ENCODE peak calls at places on chromosomes 16 and 17, in four cellular contexts. One of them, this sample, is unnamed.

GRCh38 chr16:30924086-30924714 is 828 bp downstream of the FBXL19 start:
- DNase-seq in fibroblast of the aortic adventitia: no peak
- DNase-seq in pancreas: no peak
- DNase-seq in ovary: peak; percentile 76
- DNase-seq in this sample: no peak

GRCh38 chr17:45579529-45580495 is 89.3 kb upstream of the PLEKHM1 start:
- DNase-seq in ovary: no peak
- DNase-seq in fibroblast of the aortic adventitia: no peak
- DNase-seq in pancreas: no peak
- DNase-seq in this sample: no peak

GRCh38 chr16:81185416-81185815 is 53.1 kb upstream of the BCO1 start:
- DNase-seq in pancreas: no peak
- DNase-seq in ovary: no peak
- DNase-seq in fibroblast of the aortic adventitia: no peak
- DNase-seq in this sample: no peak

GRCh38 chr16:68283840-68284595 is 19.7 kb downstream of the SLC7A6 start:
- DNase-seq in ovary: no peak
- DNase-seq in pancreas: no peak
- DNase-seq in fibroblast of the aortic adventitia: no peak
- DNase-seq in this sample: peak; percentile 66

GRCh38 chr17:79902146-79902791 is 63.0 kb upstream of the CBX4 start:
- DNase-seq in fibroblast of the aortic adventitia: no peak
- DNase-seq in pancreas: no peak
- DNase-seq in ovary: no peak
- DNase-seq in this sample: no peak

GRCh38 chr17:927611-928461 is 51.7 kb downstream of the NXN start:
- DNase-seq in fibroblast of the aortic adventitia: peak; percentile 98
- DNase-seq in pancreas: no peak
- DNase-seq in ovary: peak; percentile 53
- DNase-seq in this sample: peak; percentile 100

GRCh38 chr16:1493746-1494094 is 560 bp downstream of the TELO2 start:
- DNase-seq in fibroblast of the aortic adventitia: peak; percentile 23
- DNase-seq in pancreas: no peak
- DNase-seq in ovary: no peak
- DNase-seq in this sample: peak; percentile 9

GRCh38 chr16:89565256-89565505 is 4.7 kb downstream of the RPL13 start:
- DNase-seq in pancreas: no peak
- DNase-seq in fibroblast of the aortic adventitia: no peak
- DNase-seq in ovary: no peak
- DNase-seq in this sample: no peak

GRCh38 chr16:77856455-77857138 is 68.2 kb downstream of the VAT1L start:
- DNase-seq in ovary: no peak
- DNase-seq in pancreas: no peak
- DNase-seq in fibroblast of the aortic adventitia: no peak
- DNase-seq in this sample: no peak

DNA sequence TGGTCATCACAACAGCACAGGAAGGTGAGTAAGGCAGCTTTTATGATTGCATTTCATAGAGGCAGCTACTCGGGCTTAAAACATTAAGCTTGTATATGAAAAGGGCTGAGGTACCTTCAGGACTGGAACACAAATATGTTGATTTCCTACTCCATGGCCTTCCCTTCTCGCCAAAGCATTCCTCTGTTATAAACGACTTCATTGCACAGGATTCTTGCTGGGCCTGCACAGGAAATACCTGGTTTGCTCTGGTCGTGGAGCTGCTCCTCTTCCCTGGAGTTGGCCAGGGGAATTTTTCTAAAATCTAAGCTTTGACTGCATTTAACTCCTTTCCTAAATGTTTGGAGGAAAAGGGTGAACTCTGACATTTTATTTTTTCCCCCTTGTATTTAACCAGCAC is 49.0 kb downstream of the CHD9 start:
- DNase-seq in ovary: no peak
- DNase-seq in pancreas: no peak
- DNase-seq in fibroblast of the aortic adventitia: no peak
- DNase-seq in this sample: no peak
- H3K4me3 ChIP-seq in ovary: no peak overlapping the region
- H3K4me3 ChIP-seq in pancreas: no peak overlapping the region
- H3K4me3 ChIP-seq in fibroblast of the aortic adventitia: no peak overlapping the region
- H3K4me3 ChIP-seq in this sample: no peak overlapping the region

DNA sequence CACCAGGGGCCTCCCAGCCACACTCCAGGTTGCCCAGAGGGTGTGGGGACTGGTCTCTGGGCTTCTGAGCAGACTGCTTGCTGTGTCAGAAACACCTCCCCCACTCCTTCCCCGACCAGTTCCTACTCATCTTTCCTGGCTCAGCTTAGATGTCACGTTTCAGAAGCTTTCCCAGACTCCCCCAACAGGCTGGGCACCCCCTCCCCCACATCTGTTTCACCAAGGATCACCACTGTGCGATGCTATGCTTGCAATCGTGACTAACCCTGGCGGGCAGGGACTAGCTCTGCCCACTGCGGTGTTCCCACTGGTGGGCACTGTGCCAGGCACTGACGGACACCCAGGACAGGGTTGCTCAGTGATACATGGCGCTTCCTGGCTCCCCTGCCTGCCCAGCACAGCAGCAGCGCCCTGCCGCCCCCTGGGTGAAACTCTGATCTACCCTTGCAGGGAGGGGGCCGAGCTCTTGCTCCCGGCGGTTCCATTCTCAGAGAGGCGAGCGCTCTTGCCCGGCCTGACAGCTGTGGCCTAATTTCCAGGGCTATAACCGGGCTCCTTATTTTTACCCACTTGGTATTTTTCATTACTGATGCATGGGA is 29.4 kb upstream of the MTSS2 start:
- DNase-seq in ovary: peak; percentile 88
- DNase-seq in pancreas: peak; percentile 59
- DNase-seq in fibroblast of the aortic adventitia: peak; percentile 70
- DNase-seq in this sample: peak; percentile 94
- TF ChIP-seq CTCF in ovary: peak; percentile 35
- TF ChIP-seq CTCF in pancreas: no peak
- TF ChIP-seq CTCF in fibroblast of the aortic adventitia: no peak
- TF ChIP-seq CTCF in this sample: peak; percentile 15

GRCh38 chr16:15854906-15855703 is 1.7 kb downstream of the MYH11 start:
- DNase-seq in ovary: no peak
- DNase-seq in pancreas: no peak
- DNase-seq in fibroblast of the aortic adventitia: no peak
- DNase-seq in this sample: no peak
- H3K4me3 ChIP-seq in ovary: peak overlapping the region; percentile 47
- H3K4me3 ChIP-seq in pancreas: no peak overlapping the region
- H3K4me3 ChIP-seq in fibroblast of the aortic adventitia: no peak overlapping the region
- H3K4me3 ChIP-seq in this sample: no peak overlapping the region

GRCh38 chr17:47713980-47714689 is 18.9 kb upstream of the TBX21 start:
- DNase-seq in ovary: no peak
- DNase-seq in fibroblast of the aortic adventitia: no peak
- DNase-seq in pancreas: no peak
- DNase-seq in this sample: no peak
- TF ChIP-seq CTCF in ovary: no peak
- TF ChIP-seq CTCF in fibroblast of the aortic adventitia: no peak
- TF ChIP-seq CTCF in pancreas: no peak
- TF ChIP-seq CTCF in this sample: peak; percentile 15

GRCh38 chr16:75461575-75461974 is 2.9 kb downstream of the TMEM170A start:
- DNase-seq in pancreas: no peak
- DNase-seq in fibroblast of the aortic adventitia: no peak
- DNase-seq in ovary: no peak
- DNase-seq in this sample: no peak

GRCh38 chr16:75464130-75464918 is at the start of gene TMEM170A:
- DNase-seq in fibroblast of the aortic adventitia: peak; percentile 99
- DNase-seq in ovary: peak; percentile 100
- DNase-seq in pancreas: peak; percentile 100
- DNase-seq in this sample: peak; percentile 99

GRCh38 chr16:75460441-75460840 is 4.0 kb downstream of the TMEM170A start:
- DNase-seq in ovary: peak; percentile 9
- DNase-seq in pancreas: no peak
- DNase-seq in fibroblast of the aortic adventitia: no peak
- DNase-seq in this sample: peak; percentile 21

GRCh38 chr16:75459691-75460090 is 4.8 kb downstream of the TMEM170A start:
- DNase-seq in fibroblast of the aortic adventitia: no peak
- DNase-seq in ovary: peak; percentile 6
- DNase-seq in pancreas: no peak
- DNase-seq in this sample: no peak

GRCh38 chr16:75462804-75463203 is 1.7 kb downstream of the TMEM170A start:
- DNase-seq in fibroblast of the aortic adventitia: no peak
- DNase-seq in ovary: no peak
- DNase-seq in pancreas: no peak
- DNase-seq in this sample: peak; percentile 12
- H3K4me3 ChIP-seq in fibroblast of the aortic adventitia: peak overlapping the region; percentile 26
- H3K4me3 ChIP-seq in ovary: peak overlapping the region; percentile 98
- H3K4me3 ChIP-seq in pancreas: no peak overlapping the region
- H3K4me3 ChIP-seq in this sample: peak overlapping the region; percentile 81

GRCh38 chr17:49249292-49249794 is 18.8 kb upstream of the PHOSPHO1 start:
- DNase-seq in ovary: no peak
- DNase-seq in pancreas: no peak
- DNase-seq in fibroblast of the aortic adventitia: peak; percentile 59
- DNase-seq in this sample: peak; percentile 27

GRCh38 chr17:49249890-49250522 is 19.4 kb upstream of the PHOSPHO1 start:
- DNase-seq in ovary: no peak
- DNase-seq in pancreas: no peak
- DNase-seq in fibroblast of the aortic adventitia: no peak
- DNase-seq in this sample: no peak

GRCh38 chr17:49252148-49252682 is 21.6 kb upstream of the PHOSPHO1 start:
- DNase-seq in pancreas: no peak
- DNase-seq in fibroblast of the aortic adventitia: peak; percentile 18
- DNase-seq in ovary: no peak
- DNase-seq in this sample: peak; percentile 74

GRCh38 chr17:49257296-49257695 is 26.7 kb upstream of the PHOSPHO1 start:
- DNase-seq in pancreas: no peak
- DNase-seq in fibroblast of the aortic adventitia: no peak
- DNase-seq in ovary: no peak
- DNase-seq in this sample: no peak

DNA sequence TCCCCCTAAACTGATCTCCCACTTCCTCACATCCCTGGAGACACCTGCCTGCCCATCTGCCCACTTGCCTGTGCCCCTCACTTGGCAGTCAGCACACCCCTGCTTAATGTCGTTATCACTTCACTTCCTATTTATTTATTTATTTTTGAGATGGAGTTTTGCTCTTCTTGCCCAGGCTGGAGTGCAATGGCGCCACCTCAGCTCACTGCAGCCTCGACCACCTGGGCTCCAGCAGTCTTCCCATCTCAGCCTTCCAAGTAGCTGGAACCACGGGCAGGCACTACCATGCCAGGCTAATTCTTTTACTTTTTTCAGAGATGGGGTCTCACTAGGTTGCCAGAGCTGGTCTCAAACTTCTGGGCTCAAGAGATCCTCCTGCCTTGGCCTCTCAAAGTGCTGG is 23.5 kb upstream of the PHOSPHO1 start:
- DNase-seq in fibroblast of the aortic adventitia: no peak
- DNase-seq in ovary: no peak
- DNase-seq in pancreas: no peak
- DNase-seq in this sample: no peak
- TF ChIP-seq CTCF in fibroblast of the aortic adventitia: no peak
- TF ChIP-seq CTCF in ovary: no peak
- TF ChIP-seq CTCF in pancreas: no peak
- TF ChIP-seq CTCF in this sample: no peak

DNA sequence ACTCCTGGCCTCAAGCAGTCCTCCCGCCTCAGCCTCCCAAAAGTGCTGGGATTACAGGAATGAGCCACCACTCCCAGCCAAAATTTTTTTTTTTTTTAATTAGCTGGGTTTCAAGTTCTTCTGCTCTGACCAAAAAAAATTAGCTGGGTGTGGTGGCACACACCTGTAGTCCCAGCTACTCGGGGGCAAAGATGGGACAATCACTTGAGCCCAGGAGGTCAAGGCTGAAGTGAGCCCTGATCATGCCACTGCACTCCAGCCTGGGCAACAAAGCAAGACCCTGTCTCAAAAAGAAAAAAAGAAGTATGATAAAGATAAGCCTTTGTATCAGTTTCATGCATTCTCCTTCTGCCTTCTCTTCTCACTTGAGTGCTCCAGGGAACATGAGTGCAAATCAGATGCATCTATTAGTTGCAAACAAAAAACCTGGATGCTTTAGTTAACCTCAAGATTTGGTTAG is 1.9 kb downstream of the NQO1 start:
- DNase-seq in pancreas: no peak
- DNase-seq in ovary: peak; percentile 2
- DNase-seq in fibroblast of the aortic adventitia: no peak
- DNase-seq in this sample: no peak
- H3K4me3 ChIP-seq in pancreas: no peak overlapping the region
- H3K4me3 ChIP-seq in ovary: no peak overlapping the region
- H3K4me3 ChIP-seq in fibroblast of the aortic adventitia: peak overlapping the region; percentile 73
- H3K4me3 ChIP-seq in this sample: peak overlapping the region; percentile 71

DNA sequence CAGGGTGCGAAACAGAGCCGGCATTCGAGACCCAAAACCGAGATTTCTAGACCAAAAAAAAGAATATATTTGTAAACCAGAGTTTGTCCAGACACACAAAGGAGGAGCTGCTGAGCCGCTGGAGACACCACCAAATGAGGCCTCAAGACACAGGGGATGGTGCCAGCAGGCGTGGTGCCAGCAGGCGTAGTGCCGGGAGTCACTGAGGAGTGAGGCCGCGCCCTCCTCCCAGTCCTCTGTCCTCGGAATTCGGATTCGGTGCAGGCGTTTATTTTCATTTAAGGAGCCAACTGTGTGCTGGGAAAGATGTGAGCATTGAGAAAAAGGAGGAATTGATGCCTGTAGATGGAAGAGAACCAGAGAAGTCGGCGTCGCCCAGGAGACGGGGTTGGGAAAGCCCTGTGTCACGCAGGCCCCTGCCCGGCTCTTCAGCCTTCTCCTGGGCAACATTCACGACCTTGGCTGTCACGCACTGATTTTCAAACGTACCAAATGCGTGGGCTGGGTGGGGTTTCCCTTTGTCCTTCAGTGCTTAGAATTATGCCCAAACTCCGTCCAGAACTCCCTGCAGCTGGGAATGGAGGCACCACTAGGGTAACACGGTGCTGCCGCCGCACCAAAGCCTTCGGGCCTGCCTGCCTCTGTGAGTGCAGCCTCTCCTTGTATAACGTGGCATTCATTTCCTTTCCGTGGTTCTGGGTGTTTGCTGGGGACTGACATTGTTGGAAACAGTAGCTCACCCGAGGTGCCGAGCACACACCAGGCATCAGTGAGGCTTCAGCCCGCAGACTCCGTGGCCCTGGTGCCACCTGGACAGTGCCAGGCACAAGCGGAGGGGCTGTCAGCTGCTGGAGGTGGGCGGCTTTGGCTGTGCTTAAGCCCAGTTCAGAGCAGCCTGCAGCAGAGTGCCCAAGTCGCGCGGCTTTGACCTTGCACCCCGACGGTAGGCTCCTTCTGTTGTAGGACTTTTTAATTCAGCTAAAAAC is 49.0 kb upstream of the CHMP6 start:
- DNase-seq in fibroblast of the aortic adventitia: peak; percentile 96
- DNase-seq in ovary: peak; percentile 97
- DNase-seq in pancreas: peak; percentile 37
- DNase-seq in this sample: peak; percentile 85
- TF ChIP-seq CTCF in fibroblast of the aortic adventitia: peak; percentile 46
- TF ChIP-seq CTCF in ovary: peak; percentile 9
- TF ChIP-seq CTCF in pancreas: no peak
- TF ChIP-seq CTCF in this sample: no peak

DNA sequence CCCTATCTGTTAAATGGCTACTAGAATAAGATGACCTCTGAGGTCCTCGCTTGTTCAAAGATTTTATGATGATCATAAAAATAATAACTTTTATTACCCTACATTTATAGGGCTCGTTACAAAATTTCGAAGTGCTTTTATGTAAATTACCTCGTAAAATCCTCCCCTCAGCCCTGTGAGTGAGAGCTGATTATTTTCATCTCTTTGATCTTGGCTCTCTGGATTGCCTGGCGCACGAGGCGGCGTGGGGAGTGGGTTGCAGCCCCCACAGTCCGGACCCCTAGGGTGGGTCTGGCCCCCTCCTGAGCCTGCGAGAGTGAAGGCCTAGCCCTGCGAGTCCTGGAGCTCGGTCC is 1.6 kb downstream of the SDK2 start:
- DNase-seq in fibroblast of the aortic adventitia: no peak
- DNase-seq in pancreas: no peak
- DNase-seq in ovary: no peak
- DNase-seq in this sample: no peak
- H3K4me3 ChIP-seq in fibroblast of the aortic adventitia: no peak overlapping the region
- H3K4me3 ChIP-seq in pancreas: no peak overlapping the region
- H3K4me3 ChIP-seq in ovary: no peak overlapping the region
- H3K4me3 ChIP-seq in this sample: no peak overlapping the region